ENCODE peak calls at places on chromosomes 12 and 14, in five cellular contexts. Y is AG09309, B is EH, W is OCI-LY7, C is AG08395. A is an unnamed sample.

GRCh38 chr14:100065942-100066574 is 836 bp downstream of the EVL start:
- DNase-seq in Y (peak; percentile 63), B (no peak), W (peak; percentile 71), C (no peak), A (no peak)

GRCh38 chr12:55925870-55926737 is 1.6 kb downstream of the PYM1 start:
- DNase-seq in Y (no peak), B (no peak), W (peak; percentile 48), C (no peak), A (no peak)

GRCh38 chr14:52780893-52781292 is 10.5 kb downstream of the GNPNAT1 start:
- DNase-seq in Y (no peak), B (no peak), W (no peak), C (no peak), A (no peak)

GRCh38 chr12:68971404-68971803 is 38.4 kb upstream of the CPM start:
- DNase-seq in Y (peak; percentile 34), B (peak; percentile 75), W (no peak), C (peak; percentile 65), A (no peak)

GRCh38 chr12:7747196-7747595 is at the start of gene CLEC4C:
- DNase-seq in Y (no peak), B (no peak), W (no peak), C (no peak), A (no peak)

GRCh38 chr14:36717363-36717762 is 55.7 kb downstream of the PAX9 start:
- DNase-seq in Y (no peak), B (no peak), W (no peak), C (no peak), A (no peak)

GRCh38 chr14:62436256-62436655 is 609.0 kb downstream of the KCNH5 start:
- DNase-seq in Y (no peak), B (peak; percentile 3), W (no peak), C (no peak), A (no peak)

GRCh38 chr14:93086441-93087055 is 29.2 kb downstream of the ITPK1 start:
- DNase-seq in Y (no peak), B (no peak), W (no peak), C (no peak), A (no peak)

GRCh38 chr12:74440469-74440868 is 97.2 kb upstream of the ATXN7L3B start:
- DNase-seq in Y (no peak), B (no peak), W (no peak), C (no peak), A (no peak)

GRCh38 chr14:63375772-63376171 is 57.0 kb upstream of the GPHB5 start:
- DNase-seq in Y (peak; percentile 1), B (no peak), W (no peak), C (no peak), A (no peak)

GRCh38 chr14:105305350-105305749 is 4.5 kb upstream of the BRF1 start:
- DNase-seq in Y (no peak), B (no peak), W (no peak), C (no peak), A (no peak)

GRCh38 chr12:724194-724855 is 28.1 kb upstream of the WNK1 start:
- DNase-seq in Y (no peak), B (no peak), W (no peak), C (no peak), A (no peak)

GRCh38 chr14:22500954-22501353 is 88.1 kb downstream of the DAD1 start:
- DNase-seq in Y (no peak), B (no peak), W (no peak), C (no peak), A (no peak)

GRCh38 chr14:103746706-103747105 is 31.1 kb downstream of the ZFYVE21 start:
- DNase-seq in Y (peak; percentile 16), B (peak; percentile 47), W (no peak), C (peak; percentile 26), A (no peak)

GRCh38 chr12:112380663-112381420 is 1.4 kb downstream of the HECTD4 start:
- DNase-seq in Y (no peak), B (peak; percentile 57), W (peak; percentile 41), C (no peak), A (peak; percentile 37)

GRCh38 chr12:113909776-113910420 is 56.2 kb downstream of the RBM19 start:
- DNase-seq in Y (no peak), B (no peak), W (no peak), C (no peak), A (no peak)

GRCh38 chr12:49868952-49869815 is 26.3 kb upstream of the BCDIN3D start:
- DNase-seq in Y (peak; percentile 87), B (peak; percentile 99), W (no peak), C (peak; percentile 80), A (no peak)

GRCh38 chr12:43648636-43649035 is 96.6 kb upstream of the ADAMTS20 start:
- DNase-seq in Y (no peak), B (no peak), W (no peak), C (no peak), A (no peak)

GRCh38 chr14:52327374-52328226 is 13.5 kb downstream of the PTGER2 start:
- DNase-seq in Y (no peak), B (no peak), W (no peak), C (peak; percentile 42), A (no peak)

A was measured in C1 segment of cervical spinal cord.